ENCODE peak calls at places on chromosomes 7 and 10, in four cellular contexts. One of them, this sample, is unnamed.

GRCh38 chr7:116213361-116214155 is 3.2 kb downstream of the TES start:
- DNase-seq in AG10803: peak
- DNase-seq in mammary epithelial cell: no peak
- DNase-seq in lower lobe of right lung: no peak
- DNase-seq in this sample: peak

GRCh38 chr7:106057962-106058901 is 53.9 kb downstream of the SYPL1 start:
- DNase-seq in AG10803: peak
- DNase-seq in mammary epithelial cell: peak
- DNase-seq in lower lobe of right lung: peak
- DNase-seq in this sample: no peak

GRCh38 chr7:141076377-141076776 is 2.5 kb downstream of the TMEM178B start:
- DNase-seq in AG10803: no peak
- DNase-seq in mammary epithelial cell: no peak
- DNase-seq in lower lobe of right lung: no peak
- DNase-seq in this sample: no peak

GRCh38 chr7:151896486-151896885 is 19.6 kb upstream of the PRKAG2 start:
- DNase-seq in AG10803: no peak
- DNase-seq in mammary epithelial cell: no peak
- DNase-seq in lower lobe of right lung: no peak
- DNase-seq in this sample: no peak

GRCh38 chr7:8389898-8390642 is 43.3 kb upstream of the NXPH1 start:
- DNase-seq in AG10803: no peak
- DNase-seq in mammary epithelial cell: peak
- DNase-seq in lower lobe of right lung: no peak
- DNase-seq in this sample: no peak

GRCh38 chr7:24907311-24907886 is 72.6 kb downstream of the OSBPL3 start:
- DNase-seq in AG10803: no peak
- DNase-seq in mammary epithelial cell: peak
- DNase-seq in lower lobe of right lung: no peak
- DNase-seq in this sample: peak

GRCh38 chr10:92342801-92343200 is 51.8 kb downstream of the MARCHF5 start:
- DNase-seq in AG10803: peak
- DNase-seq in mammary epithelial cell: peak
- DNase-seq in lower lobe of right lung: no peak
- DNase-seq in this sample: peak

GRCh38 chr10:53843691-53844362 is 957.2 kb downstream of the PCDH15 start:
- DNase-seq in AG10803: no peak
- DNase-seq in mammary epithelial cell: peak
- DNase-seq in lower lobe of right lung: no peak
- DNase-seq in this sample: no peak

GRCh38 chr7:37105119-37105518 is 343.5 kb downstream of the ELMO1 start:
- DNase-seq in AG10803: no peak
- DNase-seq in mammary epithelial cell: no peak
- DNase-seq in lower lobe of right lung: no peak
- DNase-seq in this sample: no peak

GRCh38 chr10:58435297-58435696 is 50.1 kb downstream of the TFAM start:
- DNase-seq in AG10803: peak
- DNase-seq in mammary epithelial cell: peak
- DNase-seq in lower lobe of right lung: no peak
- DNase-seq in this sample: peak

GRCh38 chr7:148242271-148242801 is 348.2 kb upstream of the C7orf33 start:
- DNase-seq in AG10803: peak
- DNase-seq in mammary epithelial cell: peak
- DNase-seq in lower lobe of right lung: no peak
- DNase-seq in this sample: peak

GRCh38 chr10:127133225-127133624 is 63.2 kb downstream of the INSYN2A start:
- DNase-seq in AG10803: no peak
- DNase-seq in mammary epithelial cell: no peak
- DNase-seq in lower lobe of right lung: no peak
- DNase-seq in this sample: no peak

GRCh38 chr10:132538031-132538789 is 623 bp downstream of the INPP5A start:
- DNase-seq in AG10803: no peak
- DNase-seq in mammary epithelial cell: no peak
- DNase-seq in lower lobe of right lung: peak
- DNase-seq in this sample: no peak

GRCh38 chr7:39703143-39703542 is 79.8 kb downstream of the RALA start:
- DNase-seq in AG10803: no peak
- DNase-seq in mammary epithelial cell: no peak
- DNase-seq in lower lobe of right lung: no peak
- DNase-seq in this sample: no peak
- TF ChIP-seq CTCF in AG10803: no peak
- TF ChIP-seq CTCF in mammary epithelial cell: peak
- TF ChIP-seq CTCF in lower lobe of right lung: peak
- TF ChIP-seq CTCF in this sample: no peak

GRCh38 chr10:100825325-100825875 is 80.0 kb downstream of the PAX2 start:
- DNase-seq in AG10803: no peak
- DNase-seq in mammary epithelial cell: no peak
- DNase-seq in lower lobe of right lung: peak
- DNase-seq in this sample: no peak

GRCh38 chr10:100827819-100828743 is 82.7 kb downstream of the PAX2 start:
- DNase-seq in AG10803: no peak
- DNase-seq in mammary epithelial cell: peak
- DNase-seq in lower lobe of right lung: no peak
- DNase-seq in this sample: peak

GRCh38 chr10:100825946-100826660 is 80.7 kb downstream of the PAX2 start:
- DNase-seq in AG10803: no peak
- DNase-seq in mammary epithelial cell: no peak
- DNase-seq in lower lobe of right lung: peak
- DNase-seq in this sample: no peak

GRCh38 chr10:100826983-100827818 is 81.8 kb downstream of the PAX2 start:
- DNase-seq in AG10803: no peak
- DNase-seq in mammary epithelial cell: peak
- DNase-seq in lower lobe of right lung: no peak
- DNase-seq in this sample: no peak

GRCh38 chr10:100826661-100826982 is 81.2 kb downstream of the PAX2 start:
- DNase-seq in AG10803: no peak
- DNase-seq in mammary epithelial cell: no peak
- DNase-seq in lower lobe of right lung: no peak
- DNase-seq in this sample: no peak
- H3K4me3 ChIP-seq in AG10803: no peak
- H3K4me3 ChIP-seq in mammary epithelial cell: peak
- H3K4me3 ChIP-seq in lower lobe of right lung: peak
- H3K4me3 ChIP-seq in this sample: no peak

DNA sequence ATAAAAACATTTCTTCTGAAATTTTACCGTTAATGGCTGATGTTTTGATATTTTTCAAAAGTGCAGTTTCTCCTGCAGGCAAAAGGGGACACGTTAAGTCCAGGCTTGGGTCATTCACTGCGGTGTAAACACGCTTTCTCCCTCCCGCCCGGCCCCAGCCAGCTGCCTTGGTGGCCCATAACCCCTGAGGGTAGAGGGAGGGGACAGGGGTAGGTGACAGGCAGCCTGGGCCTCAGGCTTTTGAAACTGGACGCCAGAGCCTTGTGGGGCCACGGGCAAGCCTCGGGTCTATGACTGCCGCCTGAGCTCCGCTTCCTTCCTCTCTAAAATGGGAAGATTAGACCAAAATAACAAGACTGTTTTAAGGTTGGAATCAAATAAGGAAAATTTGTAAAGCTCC is 138.1 kb downstream of the EGFR start:
- DNase-seq in AG10803: no peak
- DNase-seq in mammary epithelial cell: no peak
- DNase-seq in lower lobe of right lung: no peak
- DNase-seq in this sample: no peak
- TF ChIP-seq CTCF in AG10803: no peak
- TF ChIP-seq CTCF in mammary epithelial cell: no peak
- TF ChIP-seq CTCF in lower lobe of right lung: no peak
- TF ChIP-seq CTCF in this sample: no peak

DNA sequence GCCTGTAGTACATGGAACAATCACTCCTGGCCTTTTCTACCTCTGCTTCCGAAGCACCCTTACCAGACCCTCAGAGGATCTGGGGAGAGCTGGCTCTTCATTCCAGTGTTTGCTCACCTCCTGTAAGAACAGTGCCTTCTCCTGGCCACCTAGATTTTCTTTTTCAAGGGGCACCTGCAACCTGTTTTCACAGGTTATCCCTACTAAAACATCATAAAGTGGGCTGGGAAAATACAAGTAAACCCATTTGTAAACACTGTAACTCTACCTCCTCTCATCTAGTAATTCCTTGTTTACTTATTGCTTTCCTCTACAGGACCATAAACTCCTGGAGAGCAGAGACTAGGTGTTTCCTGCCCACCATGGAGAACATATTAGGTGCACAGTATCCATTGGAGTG is 1.1 kb downstream of the PIK3AP1 start:
- DNase-seq in AG10803: no peak
- DNase-seq in mammary epithelial cell: no peak
- DNase-seq in lower lobe of right lung: no peak
- DNase-seq in this sample: no peak
- H3K4me3 ChIP-seq in AG10803: no peak
- H3K4me3 ChIP-seq in mammary epithelial cell: no peak
- H3K4me3 ChIP-seq in lower lobe of right lung: peak
- H3K4me3 ChIP-seq in this sample: no peak

GRCh38 chr7:54663603-54664234 is 95.3 kb downstream of the SEC61G start:
- DNase-seq in AG10803: no peak
- DNase-seq in mammary epithelial cell: no peak
- DNase-seq in lower lobe of right lung: no peak
- DNase-seq in this sample: no peak

GRCh38 chr7:54662701-54663100 is 96.3 kb downstream of the SEC61G start:
- DNase-seq in AG10803: no peak
- DNase-seq in mammary epithelial cell: no peak
- DNase-seq in lower lobe of right lung: no peak
- DNase-seq in this sample: no peak

GRCh38 chr7:54663186-54663585 is 95.8 kb downstream of the SEC61G start:
- DNase-seq in AG10803: no peak
- DNase-seq in mammary epithelial cell: no peak
- DNase-seq in lower lobe of right lung: no peak
- DNase-seq in this sample: no peak

GRCh38 chr7:54664235-54665228 is 94.5 kb downstream of the SEC61G start:
- DNase-seq in AG10803: no peak
- DNase-seq in mammary epithelial cell: peak
- DNase-seq in lower lobe of right lung: no peak
- DNase-seq in this sample: peak
- TF ChIP-seq CTCF in AG10803: peak
- TF ChIP-seq CTCF in mammary epithelial cell: peak
- TF ChIP-seq CTCF in lower lobe of right lung: peak
- TF ChIP-seq CTCF in this sample: peak

GRCh38 chr7:73706122-73707044 is 13.1 kb downstream of the STX1A start:
- DNase-seq in AG10803: no peak
- DNase-seq in mammary epithelial cell: no peak
- DNase-seq in lower lobe of right lung: no peak
- DNase-seq in this sample: no peak

GRCh38 chr7:73703985-73704639 is 15.4 kb downstream of the STX1A start:
- DNase-seq in AG10803: no peak
- DNase-seq in mammary epithelial cell: no peak
- DNase-seq in lower lobe of right lung: peak
- DNase-seq in this sample: peak

GRCh38 chr7:73705551-73705920 is 13.9 kb downstream of the STX1A start:
- DNase-seq in AG10803: no peak
- DNase-seq in mammary epithelial cell: no peak
- DNase-seq in lower lobe of right lung: no peak
- DNase-seq in this sample: no peak

GRCh38 chr7:73703649-73703984 is 15.9 kb downstream of the STX1A start:
- DNase-seq in AG10803: no peak
- DNase-seq in mammary epithelial cell: no peak
- DNase-seq in lower lobe of right lung: no peak
- DNase-seq in this sample: no peak

GRCh38 chr7:73704640-73705550 is 14.6 kb downstream of the STX1A start:
- DNase-seq in AG10803: no peak
- DNase-seq in mammary epithelial cell: no peak
- DNase-seq in lower lobe of right lung: peak
- DNase-seq in this sample: no peak
- H3K4me3 ChIP-seq in AG10803: no peak
- H3K4me3 ChIP-seq in mammary epithelial cell: no peak
- H3K4me3 ChIP-seq in lower lobe of right lung: no peak
- H3K4me3 ChIP-seq in this sample: no peak

This sample was measured in foreskin fibroblast.